ENCODE peak calls at places on chromosomes 13 and 19, in nine cellular contexts. One of them, this sample, is unnamed.

GRCh38 chr19:7210359-7210758 is 83.9 kb downstream of the INSR start:
- DNase-seq in breast epithelium: no peak
- DNase-seq in IMR-90: no peak
- DNase-seq in tibial artery: no peak
- DNase-seq in ovary: no peak
- DNase-seq in pancreas: no peak
- DNase-seq in A549: no peak
- DNase-seq in fibroblast of lung: no peak
- DNase-seq in left ventricle myocardium inferior: no peak
- DNase-seq in this sample: no peak

GRCh38 chr19:56597696-56598095 is 2.6 kb downstream of the ZNF71 start:
- DNase-seq in A549: no peak
- DNase-seq in ovary: no peak
- DNase-seq in IMR-90: peak; percentile 27
- DNase-seq in breast epithelium: no peak
- DNase-seq in tibial artery: no peak
- DNase-seq in fibroblast of lung: peak; percentile 36
- DNase-seq in pancreas: no peak
- DNase-seq in left ventricle myocardium inferior: no peak
- DNase-seq in this sample: no peak

GRCh38 chr13:112117955-112118302 is 51.0 kb downstream of the SOX1 start:
- DNase-seq in left ventricle myocardium inferior: no peak
- DNase-seq in fibroblast of lung: no peak
- DNase-seq in breast epithelium: no peak
- DNase-seq in IMR-90: no peak
- DNase-seq in A549: no peak
- DNase-seq in pancreas: no peak
- DNase-seq in tibial artery: no peak
- DNase-seq in ovary: no peak
- DNase-seq in this sample: no peak

GRCh38 chr19:43941209-43941608 is 6.1 kb upstream of the ZNF45 start:
- DNase-seq in IMR-90: no peak
- DNase-seq in pancreas: no peak
- DNase-seq in fibroblast of lung: no peak
- DNase-seq in A549: no peak
- DNase-seq in tibial artery: no peak
- DNase-seq in ovary: no peak
- DNase-seq in breast epithelium: no peak
- DNase-seq in left ventricle myocardium inferior: no peak
- DNase-seq in this sample: no peak

GRCh38 chr13:39397866-39398265 is 205.1 kb downstream of the LHFPL6 start:
- DNase-seq in A549: no peak
- DNase-seq in ovary: no peak
- DNase-seq in left ventricle myocardium inferior: peak; percentile 47
- DNase-seq in fibroblast of lung: no peak
- DNase-seq in pancreas: no peak
- DNase-seq in breast epithelium: no peak
- DNase-seq in IMR-90: no peak
- DNase-seq in tibial artery: peak; percentile 46
- DNase-seq in this sample: no peak

GRCh38 chr19:52948025-52948770 is 14.5 kb downstream of the ZNF816 start:
- DNase-seq in A549: no peak
- DNase-seq in pancreas: no peak
- DNase-seq in breast epithelium: no peak
- DNase-seq in fibroblast of lung: no peak
- DNase-seq in left ventricle myocardium inferior: no peak
- DNase-seq in tibial artery: no peak
- DNase-seq in IMR-90: no peak
- DNase-seq in ovary: no peak
- DNase-seq in this sample: no peak

GRCh38 chr13:50227356-50227755 is 212.1 kb downstream of the KCNRG start:
- DNase-seq in tibial artery: no peak
- DNase-seq in breast epithelium: no peak
- DNase-seq in A549: no peak
- DNase-seq in fibroblast of lung: no peak
- DNase-seq in ovary: no peak
- DNase-seq in IMR-90: no peak
- DNase-seq in pancreas: no peak
- DNase-seq in left ventricle myocardium inferior: no peak
- DNase-seq in this sample: no peak

GRCh38 chr13:25286308-25286968 is 850 bp downstream of the MTMR6 start:
- DNase-seq in ovary: no peak
- DNase-seq in fibroblast of lung: peak; percentile 56
- DNase-seq in tibial artery: no peak
- DNase-seq in pancreas: no peak
- DNase-seq in A549: no peak
- DNase-seq in IMR-90: peak; percentile 58
- DNase-seq in left ventricle myocardium inferior: no peak
- DNase-seq in breast epithelium: no peak
- DNase-seq in this sample: no peak

GRCh38 chr13:45352031-45352430 is 11.0 kb upstream of the TPT1 start:
- DNase-seq in A549: no peak
- DNase-seq in ovary: no peak
- DNase-seq in breast epithelium: no peak
- DNase-seq in fibroblast of lung: peak; percentile 80
- DNase-seq in tibial artery: no peak
- DNase-seq in IMR-90: no peak
- DNase-seq in left ventricle myocardium inferior: no peak
- DNase-seq in pancreas: no peak
- DNase-seq in this sample: no peak

GRCh38 chr13:64234255-64234654 is 2818.6 kb upstream of the PCDH20 start:
- DNase-seq in left ventricle myocardium inferior: no peak
- DNase-seq in breast epithelium: no peak
- DNase-seq in IMR-90: peak; percentile 65
- DNase-seq in fibroblast of lung: peak; percentile 89
- DNase-seq in A549: no peak
- DNase-seq in pancreas: no peak
- DNase-seq in tibial artery: no peak
- DNase-seq in ovary: no peak
- DNase-seq in this sample: no peak

GRCh38 chr13:105759467-105759866 is 776.0 kb downstream of the EFNB2 start:
- DNase-seq in pancreas: no peak
- DNase-seq in tibial artery: no peak
- DNase-seq in ovary: no peak
- DNase-seq in IMR-90: no peak
- DNase-seq in breast epithelium: no peak
- DNase-seq in left ventricle myocardium inferior: no peak
- DNase-seq in A549: no peak
- DNase-seq in fibroblast of lung: no peak
- DNase-seq in this sample: no peak
- H3K4me3 ChIP-seq in pancreas: no peak overlapping the region
- H3K4me3 ChIP-seq in tibial artery: no peak overlapping the region
- H3K4me3 ChIP-seq in ovary: no peak overlapping the region
- H3K4me3 ChIP-seq in IMR-90: no peak overlapping the region
- H3K4me3 ChIP-seq in breast epithelium: no peak overlapping the region
- H3K4me3 ChIP-seq in left ventricle myocardium inferior: no peak overlapping the region
- H3K4me3 ChIP-seq in A549: no peak overlapping the region
- H3K4me3 ChIP-seq in fibroblast of lung: no peak overlapping the region
- H3K4me3 ChIP-seq in this sample: no peak overlapping the region

GRCh38 chr13:51811920-51812328 is 8.0 kb upstream of the DHRS12 start:
- DNase-seq in ovary: no peak
- DNase-seq in tibial artery: peak; percentile 46
- DNase-seq in left ventricle myocardium inferior: no peak
- DNase-seq in fibroblast of lung: no peak
- DNase-seq in pancreas: peak; percentile 8
- DNase-seq in breast epithelium: no peak
- DNase-seq in A549: no peak
- DNase-seq in IMR-90: no peak
- DNase-seq in this sample: no peak
- H3K27ac ChIP-seq in ovary: no peak overlapping the region
- H3K27ac ChIP-seq in tibial artery: no peak overlapping the region
- H3K27ac ChIP-seq in left ventricle myocardium inferior: peak overlapping the region; percentile 4
- H3K27ac ChIP-seq in fibroblast of lung: no peak overlapping the region
- H3K27ac ChIP-seq in pancreas: no peak overlapping the region
- H3K27ac ChIP-seq in breast epithelium: no peak overlapping the region
- H3K27ac ChIP-seq in A549: no peak overlapping the region
- H3K27ac ChIP-seq in IMR-90: no peak overlapping the region
- H3K27ac ChIP-seq in this sample: no peak overlapping the region

DNA sequence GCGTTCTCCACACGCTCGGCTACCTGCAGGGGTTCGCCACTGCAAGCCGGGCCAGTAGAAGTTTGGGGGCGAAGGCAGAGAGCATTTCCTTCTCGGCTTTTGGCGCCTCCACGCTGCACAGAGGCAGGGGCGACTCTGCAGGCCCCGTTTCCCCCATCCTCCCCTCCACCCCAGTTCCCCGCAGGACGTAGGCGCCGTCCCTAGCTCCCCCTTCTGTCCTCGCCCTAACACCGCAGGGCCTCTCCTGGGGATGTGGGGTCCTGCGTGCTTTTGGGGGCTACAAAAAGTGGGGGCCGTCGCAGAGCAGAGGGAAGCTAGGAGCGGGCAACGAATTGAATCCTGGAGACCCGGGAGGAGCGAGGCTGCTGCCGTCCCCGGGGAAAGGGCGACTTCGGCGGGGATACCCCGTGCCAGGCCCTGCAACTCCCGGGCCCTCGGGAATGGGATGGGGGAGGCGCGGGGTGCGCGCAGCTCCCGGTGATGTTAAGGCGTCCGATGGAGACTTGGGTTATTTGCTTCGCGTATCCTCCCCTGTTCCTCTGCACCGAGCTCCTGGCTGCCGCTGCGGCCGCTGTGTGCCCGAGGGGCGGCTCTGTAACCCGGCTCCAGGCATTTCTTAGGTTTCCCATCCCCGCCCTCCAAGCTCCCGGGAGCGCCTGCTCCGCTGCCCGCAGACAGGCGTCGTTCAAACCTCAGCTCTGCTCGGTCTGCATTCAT is 255.9 kb upstream of the SOX21 start:
- DNase-seq in A549: peak; percentile 67
- DNase-seq in ovary: peak; percentile 37
- DNase-seq in left ventricle myocardium inferior: no peak
- DNase-seq in IMR-90: no peak
- DNase-seq in pancreas: no peak
- DNase-seq in tibial artery: no peak
- DNase-seq in breast epithelium: no peak
- DNase-seq in fibroblast of lung: peak; percentile 20
- DNase-seq in this sample: no peak
- H3K4me3 ChIP-seq in A549: peak overlapping the region; percentile 52
- H3K4me3 ChIP-seq in ovary: peak overlapping the region; percentile 17
- H3K4me3 ChIP-seq in left ventricle myocardium inferior: peak overlapping the region; percentile 57
- H3K4me3 ChIP-seq in IMR-90: no peak overlapping the region
- H3K4me3 ChIP-seq in pancreas: no peak overlapping the region
- H3K4me3 ChIP-seq in tibial artery: no peak overlapping the region
- H3K4me3 ChIP-seq in breast epithelium: peak overlapping the region; percentile 51
- H3K4me3 ChIP-seq in fibroblast of lung: no peak overlapping the region
- H3K4me3 ChIP-seq in this sample: peak overlapping the region; percentile 58

DNA sequence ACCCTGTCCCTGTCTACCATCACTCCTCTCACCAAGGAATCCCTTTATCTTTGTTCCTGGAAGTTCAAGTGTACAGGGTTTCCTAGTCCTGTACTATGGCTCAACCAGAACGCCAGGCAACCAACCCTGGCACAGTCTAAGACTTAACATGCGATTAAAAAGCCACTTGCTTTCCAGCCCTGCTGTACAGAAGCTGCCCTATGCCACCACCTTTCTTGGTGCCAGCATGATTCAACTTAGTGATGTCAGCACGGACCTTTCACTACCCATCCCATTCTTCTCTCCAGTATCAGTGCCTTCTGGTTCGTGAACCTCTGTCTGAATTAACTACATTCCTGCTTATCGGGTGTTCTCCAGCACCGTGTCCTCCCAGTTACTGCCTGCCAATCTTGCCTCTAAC is 151.1 kb downstream of the KLF12 start:
- DNase-seq in breast epithelium: no peak
- DNase-seq in A549: no peak
- DNase-seq in ovary: no peak
- DNase-seq in IMR-90: no peak
- DNase-seq in tibial artery: no peak
- DNase-seq in left ventricle myocardium inferior: no peak
- DNase-seq in pancreas: no peak
- DNase-seq in fibroblast of lung: no peak
- DNase-seq in this sample: no peak
- H3K27ac ChIP-seq in breast epithelium: no peak overlapping the region
- H3K27ac ChIP-seq in A549: no peak overlapping the region
- H3K27ac ChIP-seq in ovary: no peak overlapping the region
- H3K27ac ChIP-seq in IMR-90: no peak overlapping the region
- H3K27ac ChIP-seq in tibial artery: no peak overlapping the region
- H3K27ac ChIP-seq in left ventricle myocardium inferior: peak overlapping the region; percentile 21
- H3K27ac ChIP-seq in pancreas: no peak overlapping the region
- H3K27ac ChIP-seq in fibroblast of lung: no peak overlapping the region
- H3K27ac ChIP-seq in this sample: no peak overlapping the region

DNA sequence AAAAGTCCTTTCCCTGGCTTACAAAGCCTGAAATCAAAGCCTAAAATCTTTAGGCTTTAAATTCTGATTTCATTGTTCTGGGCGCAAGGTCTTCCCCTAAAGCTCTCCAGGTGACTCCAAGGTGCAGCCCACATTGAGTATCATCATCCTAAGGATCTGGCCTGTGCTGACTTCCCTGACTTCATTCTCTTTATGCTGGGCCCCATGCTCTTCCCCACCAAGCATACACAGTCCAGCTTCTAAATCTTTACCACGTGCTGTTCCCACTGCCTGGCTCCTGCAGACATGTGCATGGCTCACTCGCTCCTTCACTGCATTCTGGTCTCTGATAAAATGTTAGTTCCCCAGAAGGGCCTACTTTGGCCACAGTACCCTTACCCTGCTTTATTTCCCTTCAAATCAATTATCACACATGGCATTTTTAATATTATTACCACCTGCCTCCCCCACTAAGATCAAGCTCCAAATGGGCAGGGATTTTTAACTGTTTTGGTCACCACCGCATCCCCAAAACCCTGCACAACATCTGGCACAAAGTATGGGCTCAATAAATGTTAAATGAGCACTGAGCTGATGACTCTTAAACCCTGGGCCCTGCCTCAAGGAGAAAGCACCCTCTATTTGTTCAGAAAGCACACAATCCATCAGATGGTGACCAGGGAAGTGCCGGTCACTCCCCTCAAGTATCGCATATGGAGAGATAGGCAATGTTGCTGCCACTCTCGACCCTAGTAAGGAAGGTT is 3.3 kb downstream of the FBL start:
- DNase-seq in fibroblast of lung: no peak
- DNase-seq in IMR-90: no peak
- DNase-seq in pancreas: no peak
- DNase-seq in ovary: no peak
- DNase-seq in left ventricle myocardium inferior: no peak
- DNase-seq in breast epithelium: no peak
- DNase-seq in tibial artery: no peak
- DNase-seq in A549: no peak
- DNase-seq in this sample: no peak
- H3K4me3 ChIP-seq in fibroblast of lung: no peak overlapping the region
- H3K4me3 ChIP-seq in IMR-90: no peak overlapping the region
- H3K4me3 ChIP-seq in pancreas: no peak overlapping the region
- H3K4me3 ChIP-seq in ovary: no peak overlapping the region
- H3K4me3 ChIP-seq in left ventricle myocardium inferior: no peak overlapping the region
- H3K4me3 ChIP-seq in breast epithelium: no peak overlapping the region
- H3K4me3 ChIP-seq in tibial artery: no peak overlapping the region
- H3K4me3 ChIP-seq in A549: no peak overlapping the region
- H3K4me3 ChIP-seq in this sample: no peak overlapping the region

This sample was measured in coronary artery.